ENCODE peak calls at places on chromosomes 12 and 14, in five cellular contexts. G, N, S, D and K are unnamed samples.

GRCh38 chr14:100618763-100619320 is 31.6 kb upstream of the BEGAIN start:
- DNase-seq in G (no peak), N (no peak), S (peak), D (no peak), K (no peak)

GRCh38 chr12:95240556-95240955 is 22.9 kb downstream of the VEZT start:
- DNase-seq in G (no peak), N (no peak), S (no peak), D (no peak), K (no peak)

GRCh38 chr12:2679816-2680675 is 114.7 kb upstream of the FKBP4 start:
- DNase-seq in G (no peak), N (peak), S (no peak), D (no peak), K (no peak)

GRCh38 chr12:87406926-87407325 is 622.3 kb downstream of the C12orf50 start:
- DNase-seq in G (peak), N (no peak), S (no peak), D (no peak), K (no peak)

GRCh38 chr12:11630046-11630706 is 19.3 kb upstream of the ETV6 start:
- DNase-seq in G (no peak), N (no peak), S (no peak), D (no peak), K (no peak)

GRCh38 chr12:128844031-128844635 is 9.1 kb upstream of the GLT1D1 start:
- DNase-seq in G (peak), N (no peak), S (no peak), D (no peak), K (no peak)

GRCh38 chr12:127351481-127352010 is 915.4 kb upstream of the TMEM132C start:
- DNase-seq in G (no peak), N (no peak), S (no peak), D (no peak), K (no peak)

GRCh38 chr14:68926236-68926635 is 52.9 kb downstream of the ACTN1 start:
- DNase-seq in G (peak), N (no peak), S (no peak), D (no peak), K (no peak)

GRCh38 chr14:92665699-92666110 is 82.7 kb downstream of the LGMN start:
- DNase-seq in G (no peak), N (no peak), S (no peak), D (no peak), K (no peak)

GRCh38 chr12:132597333-132598283 is 12.8 kb downstream of the LRCOL1 start:
- DNase-seq in G (peak), N (peak), S (no peak), D (peak), K (peak)

GRCh38 chr12:80015660-80016059 is 80.8 kb upstream of the PPP1R12A start:
- DNase-seq in G (no peak), N (no peak), S (no peak), D (no peak), K (no peak)

GRCh38 chr14:78902010-78902623 is 731.9 kb downstream of the NRXN3 start:
- DNase-seq in G (peak), N (peak), S (no peak), D (peak), K (peak)

GRCh38 chr12:123602651-123603195 is 824 bp downstream of the DDX55 start:
- DNase-seq in G (no peak), N (peak), S (no peak), D (no peak), K (no peak)

GRCh38 chr14:72543325-72543724 is 350.6 kb downstream of the DPF3 start:
- DNase-seq in G (no peak), N (no peak), S (no peak), D (peak), K (no peak)

GRCh38 chr12:130435331-130435730 is 97.6 kb downstream of the PIWIL1 start:
- DNase-seq in G (no peak), N (no peak), S (no peak), D (no peak), K (no peak)

GRCh38 chr12:87127272-87127671 is 871.1 kb upstream of the MGAT4C start:
- DNase-seq in G (no peak), N (no peak), S (no peak), D (peak), K (no peak)

GRCh38 chr12:49296836-49297694 is 2.1 kb downstream of the PRPH start:
- DNase-seq in G (no peak), N (peak), S (no peak), D (no peak), K (no peak)

GRCh38 chr12:121050725-121051124 is 11.7 kb upstream of the OASL start:
- DNase-seq in G (peak), N (no peak), S (no peak), D (no peak), K (no peak)

GRCh38 chr14:79513446-79513845 is 697.9 kb downstream of the DIO2 start:
- DNase-seq in G (no peak), N (no peak), S (no peak), D (no peak), K (no peak)

GRCh38 chr14:90398315-90398811 is 1.5 kb downstream of the CALM1 start:
- DNase-seq in G (no peak), N (peak), S (peak), D (no peak), K (no peak)

GRCh38 chr14:50943943-50944646 is at the start of gene PYGL:
- DNase-seq in G (peak), N (peak), S (peak), D (no peak), K (no peak)

GRCh38 chr12:89172224-89172623 is 180.1 kb downstream of the DUSP6 start:
- DNase-seq in G (no peak), N (no peak), S (no peak), D (no peak), K (no peak)

GRCh38 chr14:61467281-61467680 is 145.9 kb downstream of the PRKCH start:
- DNase-seq in G (no peak), N (no peak), S (no peak), D (no peak), K (no peak)

GRCh38 chr14:92657457-92658142 is 90.8 kb downstream of the LGMN start:
- DNase-seq in G (no peak), N (peak), S (no peak), D (no peak), K (no peak)

GRCh38 chr12:116164976-116165425 is 112.5 kb downstream of the MED13L start:
- DNase-seq in G (peak), N (no peak), S (no peak), D (no peak), K (no peak)

GRCh38 chr12:55072093-55072492 is 52.3 kb downstream of the NEUROD4 start:
- DNase-seq in G (peak), N (peak), S (no peak), D (no peak), K (no peak)